ENCODE peak calls at places on chromosomes 16 and 17, in six cellular contexts. X, F, B, K, V and C are unnamed samples.

GRCh38 chr17:3744032-3744431 is 20.3 kb downstream of the HASPIN start:
- DNase-seq in X (no peak), F (no peak), B (no peak), K (no peak), V (no peak), C (no peak)

GRCh38 chr16:81499576-81500380 is 55.2 kb downstream of the CMIP start:
- DNase-seq in X (no peak), F (no peak), B (no peak), K (no peak), V (no peak), C (no peak)

GRCh38 chr17:7186241-7186640 is 7.1 kb upstream of the ASGR1 start:
- DNase-seq in X (no peak), F (no peak), B (no peak), K (no peak), V (no peak), C (no peak)

GRCh38 chr16:84700518-84701277 is 898 bp downstream of the USP10 start:
- DNase-seq in X (peak; percentile 42), F (no peak), B (no peak), K (peak; percentile 36), V (no peak), C (peak; percentile 64)

GRCh38 chr17:41417576-41418015 is 6.8 kb downstream of the KRT37 start:
- DNase-seq in X (no peak), F (no peak), B (no peak), K (no peak), V (no peak), C (no peak)

GRCh38 chr17:6703751-6704150 is 9.4 kb downstream of the SLC13A5 start:
- DNase-seq in X (no peak), F (no peak), B (no peak), K (no peak), V (no peak), C (no peak)

GRCh38 chr17:42814633-42815399 is 9.3 kb downstream of the BECN1 start:
- DNase-seq in X (no peak), F (no peak), B (no peak), K (peak; percentile 96), V (no peak), C (no peak)

GRCh38 chr16:11432856-11433395 is 87.7 kb downstream of the RMI2 start:
- DNase-seq in X (no peak), F (no peak), B (no peak), K (no peak), V (no peak), C (no peak)

GRCh38 chr17:21772321-21772720 is 80.0 kb downstream of the KCNJ18 start:
- DNase-seq in X (no peak), F (peak; percentile 10), B (no peak), K (no peak), V (no peak), C (no peak)

GRCh38 chr17:52147431-52147830 is 11.1 kb downstream of the CA10 start:
- DNase-seq in X (no peak), F (no peak), B (no peak), K (no peak), V (no peak), C (no peak)